ENCODE peak calls at places on chromosomes 11 and 22, in nine cellular contexts. S is neuronal stem cell, O is HCT116, V is pancreas, A is neural progenitor cell, C is breast epithelium, U is vagina, G is upper lobe of left lung, Z is PC-3. H is an unnamed sample.
A peak's percentile ranks its signal among the peaks of the same experiment; 100 is the strongest.

GRCh38 chr22:23388492-23389009 is 191.5 kb downstream of the IGLL1 start:
- DNase-seq in C (no peak), U (no peak), G (peak; percentile 52), A (no peak), S (no peak), Z (no peak), V (no peak), O (no peak), H (no peak)

GRCh38 chr11:11677672-11678356 is 56.0 kb upstream of the GALNT18 start:
- DNase-seq in O (no peak), C (no peak), G (no peak), A (no peak), U (no peak), Z (no peak), S (no peak), V (no peak), H (no peak)

GRCh38 chr11:121841487-121842167 is 274.4 kb downstream of the BLID start:
- DNase-seq in U (no peak), G (no peak), O (no peak), V (no peak), A (peak; percentile 68), C (no peak), S (peak; percentile 2), Z (peak; percentile 47), H (peak; percentile 39)

GRCh38 chr22:37824674-37825641 is 1.8 kb downstream of the GALR3 start:
- DNase-seq in C (no peak), V (no peak), O (no peak), A (peak; percentile 77), Z (no peak), U (no peak), G (peak; percentile 84), S (no peak), H (peak; percentile 82)

GRCh38 chr11:131458421-131458820 is 88.0 kb downstream of the NTM start:
- DNase-seq in G (no peak), V (no peak), A (no peak), O (no peak), S (no peak), C (no peak), Z (no peak), U (no peak), H (no peak)

GRCh38 chr11:25319068-25319467 is 822.2 kb downstream of the LUZP2 start:
- DNase-seq in A (no peak), O (no peak), Z (peak; percentile 20), G (no peak), C (no peak), S (no peak), U (no peak), V (no peak), H (no peak)

GRCh38 chr22:22955866-22956535 is 68.4 kb downstream of the IGLL5 start:
- DNase-seq in G (no peak), C (peak; percentile 42), O (peak; percentile 52), Z (peak; percentile 68), S (peak; percentile 79), A (peak; percentile 85), U (peak; percentile 71), V (peak; percentile 46), H (peak; percentile 87)

GRCh38 chr11:78062671-78063070 is 990 bp upstream of the THRSP start:
- DNase-seq in A (no peak), S (no peak), O (no peak), U (no peak), C (no peak), Z (no peak), V (no peak), G (no peak), H (no peak)

GRCh38 chr22:31616315-31616980 is 45.6 kb downstream of the PISD start:
- DNase-seq in S (no peak), U (no peak), C (no peak), Z (no peak), A (no peak), G (peak; percentile 56), V (no peak), O (no peak), H (no peak)

GRCh38 chr11:72430743-72431570 is 3.4 kb downstream of the CLPB start:
- DNase-seq in U (no peak), A (peak; percentile 69), C (no peak), V (no peak), S (no peak), O (no peak), G (no peak), Z (peak; percentile 68), H (peak; percentile 77)

GRCh38 chr11:334264-335033 is 13.8 kb upstream of the IFITM3 start:
- DNase-seq in G (no peak), V (no peak), C (no peak), U (peak; percentile 94), A (peak; percentile 83), S (no peak), O (no peak), Z (no peak), H (peak; percentile 87)

GRCh38 chr11:100805509-100806199 is 118.6 kb downstream of the ARHGAP42 start:
- DNase-seq in C (no peak), V (no peak), Z (peak; percentile 86), U (no peak), G (no peak), O (no peak), S (no peak), A (no peak), H (no peak)

GRCh38 chr11:9260182-9261146 is 4.7 kb downstream of the DENND5A start:
- DNase-seq in A (no peak), S (no peak), Z (no peak), U (no peak), G (no peak), C (no peak), V (no peak), O (no peak), H (peak; percentile 43)

GRCh38 chr11:12170984-12171383 is 60.6 kb downstream of the MICAL2 start:
- DNase-seq in S (no peak), V (no peak), G (no peak), Z (no peak), O (no peak), C (no peak), U (no peak), A (no peak), H (no peak)

GRCh38 chr11:47510231-47510630 is 42.7 kb downstream of the CELF1 start:
- DNase-seq in G (no peak), Z (peak; percentile 46), V (no peak), A (no peak), U (no peak), C (no peak), O (no peak), S (no peak), H (no peak)
- H3K27ac ChIP-seq in G (peak overlapping the region; percentile 3), Z (no peak overlapping the region), V (no peak overlapping the region), A (no peak overlapping the region), U (no peak overlapping the region), C (no peak overlapping the region), O (no peak overlapping the region), S (no peak overlapping the region), H (peak overlapping the region; percentile 71)

GRCh38 chr11:2808850-2809847 is 76.4 kb downstream of the CDKN1C start:
- DNase-seq in A (no peak), O (no peak), S (no peak), Z (no peak), G (peak; percentile 54), V (no peak), C (no peak), U (no peak), H (no peak)
- H3K27ac ChIP-seq in A (no peak overlapping the region), O (no peak overlapping the region), S (no peak overlapping the region), Z (no peak overlapping the region), G (no peak overlapping the region), V (no peak overlapping the region), C (peak overlapping the region; percentile 56), U (peak overlapping the region; percentile 69), H (no peak overlapping the region)

GRCh38 chr11:46210856-46211255 is 66.6 kb upstream of the CREB3L1 start:
- DNase-seq in O (no peak), G (no peak), S (no peak), V (no peak), Z (no peak), U (no peak), C (no peak), A (no peak), H (no peak)
- H3K27ac ChIP-seq in O (no peak overlapping the region), G (no peak overlapping the region), S (no peak overlapping the region), V (no peak overlapping the region), Z (no peak overlapping the region), U (no peak overlapping the region), C (no peak overlapping the region), A (no peak overlapping the region), H (no peak overlapping the region)

GRCh38 chr22:50416996-50417395 is 57.8 kb downstream of the SBF1 start:
- DNase-seq in A (no peak), V (no peak), U (no peak), Z (no peak), O (no peak), C (no peak), S (no peak), G (no peak), H (no peak)

GRCh38 chr22:50417544-50417943 is 57.3 kb downstream of the SBF1 start:
- DNase-seq in C (no peak), V (no peak), G (no peak), S (no peak), O (no peak), A (no peak), Z (no peak), U (no peak), H (no peak)

GRCh38 chr22:50414476-50415248 is 60.2 kb downstream of the SBF1 start:
- DNase-seq in V (no peak), Z (no peak), A (no peak), S (no peak), O (no peak), C (no peak), G (no peak), U (no peak), H (no peak)

GRCh38 chr22:50418624-50419023 is 56.2 kb downstream of the SBF1 start:
- DNase-seq in V (no peak), A (no peak), O (no peak), S (no peak), G (no peak), Z (no peak), U (no peak), C (no peak), H (no peak)

DNA sequence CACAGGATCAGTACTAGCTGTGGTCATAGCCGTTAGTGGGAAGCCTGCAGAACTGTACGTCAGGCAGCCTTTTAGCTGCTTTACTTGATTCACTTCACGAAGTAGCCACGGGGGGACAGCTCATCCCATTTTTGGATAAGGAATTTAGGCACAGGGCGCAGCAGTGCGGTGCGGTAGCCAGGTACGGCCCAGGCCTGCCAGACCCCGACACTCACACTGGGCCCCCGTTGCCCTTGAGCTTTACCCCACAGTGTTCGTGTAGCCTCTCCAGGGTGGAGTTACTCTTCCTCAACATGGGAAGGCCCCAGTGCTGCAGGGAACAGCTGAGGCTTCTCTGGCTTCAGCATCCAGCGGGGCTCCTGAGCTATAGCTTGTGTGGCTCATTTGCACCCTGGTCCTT is 59.4 kb downstream of the SBF1 start:
- DNase-seq in C (no peak), Z (no peak), U (no peak), G (no peak), A (no peak), S (no peak), O (no peak), V (no peak), H (no peak)
- H3K27ac ChIP-seq in C (no peak overlapping the region), Z (no peak overlapping the region), U (no peak overlapping the region), G (no peak overlapping the region), A (no peak overlapping the region), S (no peak overlapping the region), O (no peak overlapping the region), V (no peak overlapping the region), H (no peak overlapping the region)